ENCODE peak calls at places on chromosomes 7 and 10, in four cellular contexts. T, F, G and E are unnamed samples.

GRCh38 chr10:67936416-67936815 is 52.0 kb downstream of the SIRT1 start:
- DNase-seq in F (no peak), T (no peak), G (no peak), E (no peak)

GRCh38 chr7:94266278-94266677 is 128.4 kb upstream of the COL1A2 start:
- DNase-seq in G (no peak), T (no peak), F (no peak), E (no peak)

GRCh38 chr10:4721994-4722753 is 103.8 kb upstream of the AKR1E2 start:
- DNase-seq in T (peak), G (no peak), F (peak), E (no peak)

GRCh38 chr7:79386688-79387422 is 66.6 kb downstream of the MAGI2 start:
- DNase-seq in T (peak), F (no peak), G (no peak), E (no peak)

GRCh38 chr10:62666264-62666663 is 138.3 kb upstream of the ADO start:
- DNase-seq in G (no peak), T (no peak), F (no peak), E (no peak)

GRCh38 chr7:4226166-4226857 is 455.8 kb upstream of the FOXK1 start:
- DNase-seq in G (no peak), T (no peak), F (no peak), E (peak)

GRCh38 chr10:91104185-91105041 is 116.0 kb upstream of the PCGF5 start:
- DNase-seq in T (no peak), G (no peak), F (no peak), E (no peak)

GRCh38 chr10:85204814-85205213 is 876.4 kb downstream of the CCSER2 start:
- DNase-seq in F (no peak), G (no peak), T (no peak), E (no peak)

GRCh38 chr10:132987671-132988571 is 45.6 kb upstream of the CFAP46 start:
- DNase-seq in F (peak), G (no peak), T (peak), E (peak)

GRCh38 chr10:335151-335800 is 200.0 kb downstream of the ZMYND11 start:
- DNase-seq in F (no peak), G (no peak), T (no peak), E (no peak)

GRCh38 chr10:76112826-76113150 is 681.4 kb downstream of the LRMDA start:
- DNase-seq in G (no peak), F (no peak), T (no peak), E (no peak)

GRCh38 chr10:77801474-77802238 is 124.9 kb downstream of the DLG5 start:
- DNase-seq in G (no peak), F (peak), T (no peak), E (no peak)

GRCh38 chr10:101694056-101694673 is 805 bp downstream of the FBXW4 start:
- DNase-seq in T (no peak), G (peak), F (no peak), E (peak)

GRCh38 chr10:10213237-10213636 is 804.4 kb upstream of the CELF2 start:
- DNase-seq in T (no peak), G (no peak), F (no peak), E (no peak)

GRCh38 chr10:43258032-43258921 is 8.6 kb downstream of the RASGEF1A start:
- DNase-seq in G (no peak), T (no peak), F (no peak), E (peak)

GRCh38 chr7:132685301-132685700 is 109.0 kb upstream of the PLXNA4 start:
- DNase-seq in F (no peak), G (no peak), T (no peak), E (no peak)

GRCh38 chr7:45084336-45084735 is 4.4 kb downstream of the NACAD start:
- DNase-seq in T (no peak), G (no peak), F (no peak), E (no peak)

GRCh38 chr7:135189221-135189662 is 18.7 kb upstream of the CYREN start:
- DNase-seq in G (no peak), T (no peak), F (no peak), E (no peak)

GRCh38 chr7:92953657-92954056 is 117.3 kb upstream of the CDK6 start:
- DNase-seq in F (no peak), G (no peak), T (no peak), E (no peak)

DNA sequence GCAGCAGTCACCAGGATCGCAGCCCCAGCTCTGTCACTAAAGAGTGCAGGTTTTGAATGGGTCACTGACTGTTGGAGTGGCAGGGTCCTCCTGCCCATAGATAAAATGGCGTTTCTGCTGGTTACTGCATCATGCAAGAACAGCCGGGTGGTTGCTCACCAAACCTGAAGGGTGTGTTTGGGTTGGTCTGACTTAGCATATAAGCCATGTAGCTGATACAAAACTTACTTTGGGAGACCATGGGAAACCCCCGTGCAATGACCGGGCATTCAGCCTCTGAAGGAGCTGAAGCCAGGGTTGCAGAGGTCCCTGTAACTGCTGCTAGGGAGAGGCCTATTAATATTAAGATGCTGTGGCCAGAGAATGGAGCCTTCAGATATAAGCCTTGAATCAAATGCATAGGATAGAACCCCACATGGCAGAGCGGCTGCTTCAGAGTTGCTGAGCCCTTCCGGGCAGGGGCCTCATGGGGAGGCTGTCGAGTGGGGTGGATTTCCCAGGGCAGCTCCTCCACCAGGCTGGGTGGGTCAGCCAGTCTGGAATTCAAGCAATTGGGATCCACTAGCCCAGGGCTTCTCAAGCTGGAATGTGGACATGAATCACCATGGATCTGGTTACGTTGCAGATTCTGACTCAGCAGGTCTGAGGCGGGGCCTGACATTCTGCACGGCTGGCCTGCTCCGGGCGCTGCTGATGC is 70.9 kb upstream of the CTBP2 start:
- DNase-seq in F (peak), G (no peak), T (peak), E (no peak)
- TF ChIP-seq CTCF in F (peak), G (no peak), T (peak), E (no peak)

GRCh38 chr10:124252097-124252715 is 158.8 kb upstream of the CHST15 start:
- DNase-seq in G (no peak), F (no peak), T (no peak), E (no peak)
- H3K4me3 ChIP-seq in G (no peak), F (no peak), T (no peak), E (no peak)

GRCh38 chr7:63087575-63088190 is 911.0 kb upstream of the ZNF722 start:
- DNase-seq in F (no peak), G (no peak), T (no peak), E (no peak)

GRCh38 chr7:63096141-63096540 is 902.5 kb upstream of the ZNF722 start:
- DNase-seq in G (no peak), F (no peak), T (no peak), E (no peak)

GRCh38 chr7:63092951-63093350 is 905.7 kb upstream of the ZNF722 start:
- DNase-seq in G (no peak), T (no peak), F (no peak), E (no peak)

GRCh38 chr7:63093481-63093880 is 905.2 kb upstream of the ZNF722 start:
- DNase-seq in T (no peak), G (no peak), F (no peak), E (no peak)
- TF ChIP-seq CTCF in T (no peak), G (no peak), F (no peak), E (no peak)

GRCh38 chr10:93069245-93069561 is 4.5 kb upstream of the CYP26A1 start:
- DNase-seq in T (no peak), G (no peak), F (no peak), E (no peak)

GRCh38 chr10:93066544-93066913 is 5.9 kb downstream of the CYP26C1 start:
- DNase-seq in T (no peak), G (no peak), F (no peak), E (no peak)

GRCh38 chr10:93070378-93071176 is 3.1 kb upstream of the CYP26A1 start:
- DNase-seq in T (no peak), F (no peak), G (no peak), E (no peak)

GRCh38 chr10:93067443-93068365 is 6.0 kb upstream of the CYP26A1 start:
- DNase-seq in F (no peak), G (no peak), T (no peak), E (no peak)

GRCh38 chr10:93068411-93069244 is 5.1 kb upstream of the CYP26A1 start:
- DNase-seq in G (no peak), F (no peak), T (no peak), E (no peak)
- H3K4me3 ChIP-seq in G (no peak), F (peak), T (no peak), E (peak)